ENCODE peak calls at places on chromosomes 7 and 10, in four cellular contexts. One of them, this sample, is unnamed.

GRCh38 chr10:79239275-79239779 is 107.9 kb upstream of the PPIF start:
- DNase-seq in transverse colon: no peak
- DNase-seq in activated CD8-positive, alpha-beta T cell treated with anti-CD3 and anti-CD28 coated beads for 36 hours: peak
- DNase-seq in OCI-LY7: no peak
- DNase-seq in this sample: no peak

GRCh38 chr10:51343391-51343790 is 269.1 kb downstream of the PRKG1 start:
- DNase-seq in transverse colon: no peak
- DNase-seq in activated CD8-positive, alpha-beta T cell treated with anti-CD3 and anti-CD28 coated beads for 36 hours: no peak
- DNase-seq in OCI-LY7: no peak
- DNase-seq in this sample: no peak

GRCh38 chr10:77229704-77230103 is 407.9 kb downstream of the KCNMA1 start:
- DNase-seq in activated CD8-positive, alpha-beta T cell treated with anti-CD3 and anti-CD28 coated beads for 36 hours: no peak
- DNase-seq in OCI-LY7: no peak
- DNase-seq in transverse colon: no peak
- DNase-seq in this sample: no peak

GRCh38 chr7:142925413-142925812 is 8.1 kb downstream of the TRPV5 start:
- DNase-seq in activated CD8-positive, alpha-beta T cell treated with anti-CD3 and anti-CD28 coated beads for 36 hours: peak
- DNase-seq in OCI-LY7: peak
- DNase-seq in transverse colon: no peak
- DNase-seq in this sample: no peak

GRCh38 chr7:158527902-158528502 is 59.6 kb downstream of the PTPRN2 start:
- DNase-seq in OCI-LY7: no peak
- DNase-seq in transverse colon: no peak
- DNase-seq in activated CD8-positive, alpha-beta T cell treated with anti-CD3 and anti-CD28 coated beads for 36 hours: no peak
- DNase-seq in this sample: no peak

GRCh38 chr10:103333934-103334520 is 16.9 kb downstream of the PCGF6 start:
- DNase-seq in activated CD8-positive, alpha-beta T cell treated with anti-CD3 and anti-CD28 coated beads for 36 hours: no peak
- DNase-seq in OCI-LY7: peak
- DNase-seq in transverse colon: no peak
- DNase-seq in this sample: peak

GRCh38 chr10:55311823-55312431 is 510.9 kb upstream of the PCDH15 start:
- DNase-seq in transverse colon: no peak
- DNase-seq in activated CD8-positive, alpha-beta T cell treated with anti-CD3 and anti-CD28 coated beads for 36 hours: no peak
- DNase-seq in OCI-LY7: no peak
- DNase-seq in this sample: no peak

GRCh38 chr7:30974605-30975256 is 11.0 kb downstream of the GHRHR start:
- DNase-seq in activated CD8-positive, alpha-beta T cell treated with anti-CD3 and anti-CD28 coated beads for 36 hours: peak
- DNase-seq in OCI-LY7: peak
- DNase-seq in transverse colon: peak
- DNase-seq in this sample: peak

GRCh38 chr10:6044651-6045599 is 17.2 kb downstream of the IL2RA start:
- DNase-seq in transverse colon: no peak
- DNase-seq in activated CD8-positive, alpha-beta T cell treated with anti-CD3 and anti-CD28 coated beads for 36 hours: peak
- DNase-seq in OCI-LY7: peak
- DNase-seq in this sample: peak

GRCh38 chr7:147088916-147089315 is 972.3 kb downstream of the CNTNAP2 start:
- DNase-seq in transverse colon: no peak
- DNase-seq in OCI-LY7: no peak
- DNase-seq in activated CD8-positive, alpha-beta T cell treated with anti-CD3 and anti-CD28 coated beads for 36 hours: no peak
- DNase-seq in this sample: no peak

GRCh38 chr10:79207726-79208125 is 139.0 kb downstream of the ZMIZ1 start:
- DNase-seq in activated CD8-positive, alpha-beta T cell treated with anti-CD3 and anti-CD28 coated beads for 36 hours: no peak
- DNase-seq in transverse colon: no peak
- DNase-seq in OCI-LY7: no peak
- DNase-seq in this sample: no peak

DNA sequence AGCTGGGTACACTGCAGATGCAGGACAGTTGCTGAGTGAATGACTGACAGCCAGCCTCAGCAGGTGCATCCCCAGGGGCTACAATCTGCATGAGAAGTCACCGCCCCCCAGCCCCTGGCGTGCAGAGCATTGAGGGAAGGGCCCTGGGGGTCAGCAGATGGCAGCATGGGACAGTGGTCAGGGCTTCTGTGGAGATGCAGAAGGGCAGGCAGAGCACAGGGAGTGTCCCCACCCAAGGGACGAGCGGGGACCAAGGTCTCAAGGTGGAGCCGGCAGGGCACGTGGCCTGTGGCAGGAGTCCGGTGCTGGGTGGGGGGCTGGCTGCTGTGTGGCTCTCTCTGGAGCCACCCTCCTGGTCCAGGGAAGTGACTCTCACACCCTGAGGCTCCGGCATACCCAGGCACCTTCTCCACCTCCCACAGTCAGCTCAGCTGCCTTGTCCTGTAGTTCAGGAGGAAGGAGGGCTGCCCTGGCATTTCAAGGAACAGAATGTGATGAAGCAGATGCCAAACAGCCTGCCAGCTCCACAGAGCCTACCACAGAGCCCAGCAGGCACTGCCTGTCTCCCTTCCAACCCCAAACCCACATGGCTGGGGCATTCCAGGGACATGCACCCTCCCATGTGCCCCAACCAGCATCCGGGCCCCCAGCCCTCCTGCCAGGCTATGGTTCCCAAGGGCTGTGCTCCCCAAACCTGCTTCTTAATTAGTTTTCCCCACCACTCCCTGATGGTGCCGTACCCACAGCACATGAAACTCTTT is 114.5 kb downstream of the TMEM130 start:
- DNase-seq in transverse colon: no peak
- DNase-seq in OCI-LY7: no peak
- DNase-seq in activated CD8-positive, alpha-beta T cell treated with anti-CD3 and anti-CD28 coated beads for 36 hours: no peak
- DNase-seq in this sample: no peak
- TF ChIP-seq CTCF in transverse colon: no peak
- TF ChIP-seq CTCF in OCI-LY7: no peak
- TF ChIP-seq CTCF in activated CD8-positive, alpha-beta T cell treated with anti-CD3 and anti-CD28 coated beads for 36 hours: no peak
- TF ChIP-seq CTCF in this sample: peak

GRCh38 chr7:69677054-69677847 is 79.0 kb downstream of the AUTS2 start:
- DNase-seq in OCI-LY7: peak
- DNase-seq in activated CD8-positive, alpha-beta T cell treated with anti-CD3 and anti-CD28 coated beads for 36 hours: no peak
- DNase-seq in transverse colon: no peak
- DNase-seq in this sample: no peak
- TF ChIP-seq CTCF in OCI-LY7: peak
- TF ChIP-seq CTCF in activated CD8-positive, alpha-beta T cell treated with anti-CD3 and anti-CD28 coated beads for 36 hours: no peak
- TF ChIP-seq CTCF in transverse colon: no peak
- TF ChIP-seq CTCF in this sample: no peak

DNA sequence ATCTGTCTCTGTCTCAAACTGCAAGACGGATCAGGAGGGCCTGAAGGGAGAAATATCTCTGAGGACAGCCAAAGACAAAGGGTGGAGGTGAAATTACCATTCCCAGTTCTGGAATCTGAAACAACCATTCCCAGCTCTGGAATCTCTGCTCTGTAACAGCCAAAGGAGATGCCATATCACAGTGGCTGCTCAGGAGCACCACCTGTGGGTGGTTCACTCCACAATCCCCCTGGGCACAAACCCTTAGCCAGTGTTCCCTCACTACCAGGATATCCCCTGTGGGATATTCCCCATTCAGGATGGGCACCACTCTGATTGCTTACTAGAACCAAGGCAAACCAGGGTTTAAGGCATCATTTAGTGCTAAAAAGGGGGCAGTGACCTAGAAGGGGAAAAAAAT is 199.0 kb downstream of the HTR7 start:
- DNase-seq in activated CD8-positive, alpha-beta T cell treated with anti-CD3 and anti-CD28 coated beads for 36 hours: no peak
- DNase-seq in OCI-LY7: no peak
- DNase-seq in transverse colon: no peak
- DNase-seq in this sample: no peak
- TF ChIP-seq CTCF in activated CD8-positive, alpha-beta T cell treated with anti-CD3 and anti-CD28 coated beads for 36 hours: no peak
- TF ChIP-seq CTCF in OCI-LY7: peak
- TF ChIP-seq CTCF in transverse colon: no peak
- TF ChIP-seq CTCF in this sample: no peak

GRCh38 chr10:61835069-61835908 is 66.2 kb upstream of the ARID5B start:
- DNase-seq in transverse colon: peak
- DNase-seq in OCI-LY7: peak
- DNase-seq in activated CD8-positive, alpha-beta T cell treated with anti-CD3 and anti-CD28 coated beads for 36 hours: no peak
- DNase-seq in this sample: peak
- TF ChIP-seq CTCF in transverse colon: peak
- TF ChIP-seq CTCF in OCI-LY7: peak
- TF ChIP-seq CTCF in activated CD8-positive, alpha-beta T cell treated with anti-CD3 and anti-CD28 coated beads for 36 hours: peak
- TF ChIP-seq CTCF in this sample: peak

GRCh38 chr10:113329121-113329596 is 223.7 kb upstream of the HABP2 start:
- DNase-seq in activated CD8-positive, alpha-beta T cell treated with anti-CD3 and anti-CD28 coated beads for 36 hours: no peak
- DNase-seq in OCI-LY7: no peak
- DNase-seq in transverse colon: no peak
- DNase-seq in this sample: no peak

GRCh38 chr10:113323985-113324384 is 228.9 kb upstream of the HABP2 start:
- DNase-seq in activated CD8-positive, alpha-beta T cell treated with anti-CD3 and anti-CD28 coated beads for 36 hours: no peak
- DNase-seq in transverse colon: no peak
- DNase-seq in OCI-LY7: no peak
- DNase-seq in this sample: no peak

GRCh38 chr10:113322843-113323242 is 230.0 kb upstream of the HABP2 start:
- DNase-seq in OCI-LY7: no peak
- DNase-seq in transverse colon: peak
- DNase-seq in activated CD8-positive, alpha-beta T cell treated with anti-CD3 and anti-CD28 coated beads for 36 hours: no peak
- DNase-seq in this sample: no peak

GRCh38 chr10:113320980-113321379 is 231.9 kb upstream of the HABP2 start:
- DNase-seq in transverse colon: no peak
- DNase-seq in activated CD8-positive, alpha-beta T cell treated with anti-CD3 and anti-CD28 coated beads for 36 hours: no peak
- DNase-seq in OCI-LY7: no peak
- DNase-seq in this sample: no peak

GRCh38 chr10:113326160-113327111 is 226.4 kb upstream of the HABP2 start:
- DNase-seq in OCI-LY7: no peak
- DNase-seq in transverse colon: peak
- DNase-seq in activated CD8-positive, alpha-beta T cell treated with anti-CD3 and anti-CD28 coated beads for 36 hours: peak
- DNase-seq in this sample: peak
- TF ChIP-seq CTCF in OCI-LY7: no peak
- TF ChIP-seq CTCF in transverse colon: no peak
- TF ChIP-seq CTCF in activated CD8-positive, alpha-beta T cell treated with anti-CD3 and anti-CD28 coated beads for 36 hours: no peak
- TF ChIP-seq CTCF in this sample: no peak

DNA sequence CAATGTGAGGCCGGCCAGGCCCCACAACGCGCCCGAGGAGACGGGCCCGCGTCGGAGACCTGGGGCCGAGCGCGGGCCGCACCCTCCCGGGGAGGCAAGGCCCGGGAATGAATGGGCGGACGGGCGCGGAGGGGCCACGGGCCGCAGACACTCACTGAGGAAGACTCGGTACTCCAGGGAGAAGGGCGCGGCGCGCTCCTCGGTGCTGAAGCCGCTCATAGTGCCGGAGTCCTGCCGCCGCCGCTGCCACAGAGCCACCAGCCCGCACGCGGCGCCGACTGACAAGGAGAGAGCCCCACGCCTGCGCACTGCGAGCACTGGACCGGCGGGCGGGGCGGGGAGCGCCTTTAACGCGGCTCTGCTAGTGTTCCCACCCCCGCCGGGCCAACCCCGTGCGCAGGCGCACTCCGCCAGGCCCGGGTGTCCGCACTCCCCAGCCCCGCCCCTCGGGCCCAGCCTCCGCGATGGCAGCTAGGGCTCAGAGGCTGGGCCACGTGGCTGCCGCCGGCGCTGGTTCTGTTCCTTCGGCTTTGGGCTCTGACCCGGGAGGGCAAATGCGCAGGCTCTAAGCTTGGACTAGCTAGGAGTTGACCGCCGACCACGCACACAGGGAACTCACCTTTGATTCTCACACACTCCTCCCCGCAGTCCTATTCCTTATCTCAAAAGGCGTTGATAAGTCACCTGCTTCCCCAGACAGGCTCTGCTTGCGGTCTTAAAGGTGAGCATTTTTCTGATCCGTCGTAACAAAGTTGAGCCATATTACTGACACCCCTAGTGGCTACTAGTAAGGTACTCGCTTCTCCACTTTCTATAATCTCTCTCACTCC is at the start of gene PPA1:
- DNase-seq in OCI-LY7: peak
- DNase-seq in transverse colon: peak
- DNase-seq in activated CD8-positive, alpha-beta T cell treated with anti-CD3 and anti-CD28 coated beads for 36 hours: peak
- DNase-seq in this sample: peak
- TF ChIP-seq CTCF in OCI-LY7: peak
- TF ChIP-seq CTCF in transverse colon: peak
- TF ChIP-seq CTCF in activated CD8-positive, alpha-beta T cell treated with anti-CD3 and anti-CD28 coated beads for 36 hours: no peak
- TF ChIP-seq CTCF in this sample: no peak

GRCh38 chr7:130092598-130092997 is 22.3 kb downstream of the KLHDC10 start:
- DNase-seq in OCI-LY7: peak
- DNase-seq in activated CD8-positive, alpha-beta T cell treated with anti-CD3 and anti-CD28 coated beads for 36 hours: no peak
- DNase-seq in transverse colon: no peak
- DNase-seq in this sample: peak

GRCh38 chr7:130099331-130099730 is 29.0 kb downstream of the KLHDC10 start:
- DNase-seq in OCI-LY7: no peak
- DNase-seq in transverse colon: no peak
- DNase-seq in activated CD8-positive, alpha-beta T cell treated with anti-CD3 and anti-CD28 coated beads for 36 hours: no peak
- DNase-seq in this sample: no peak

GRCh38 chr7:130095812-130096211 is 25.5 kb downstream of the KLHDC10 start:
- DNase-seq in OCI-LY7: no peak
- DNase-seq in transverse colon: no peak
- DNase-seq in activated CD8-positive, alpha-beta T cell treated with anti-CD3 and anti-CD28 coated beads for 36 hours: no peak
- DNase-seq in this sample: no peak

GRCh38 chr7:130091999-130092398 is 21.7 kb downstream of the KLHDC10 start:
- DNase-seq in transverse colon: no peak
- DNase-seq in activated CD8-positive, alpha-beta T cell treated with anti-CD3 and anti-CD28 coated beads for 36 hours: no peak
- DNase-seq in OCI-LY7: no peak
- DNase-seq in this sample: no peak

GRCh38 chr7:130096243-130096827 is 26.0 kb downstream of the KLHDC10 start:
- DNase-seq in transverse colon: no peak
- DNase-seq in OCI-LY7: no peak
- DNase-seq in activated CD8-positive, alpha-beta T cell treated with anti-CD3 and anti-CD28 coated beads for 36 hours: no peak
- DNase-seq in this sample: no peak
- TF ChIP-seq CTCF in transverse colon: no peak
- TF ChIP-seq CTCF in OCI-LY7: peak
- TF ChIP-seq CTCF in activated CD8-positive, alpha-beta T cell treated with anti-CD3 and anti-CD28 coated beads for 36 hours: no peak
- TF ChIP-seq CTCF in this sample: no peak

DNA sequence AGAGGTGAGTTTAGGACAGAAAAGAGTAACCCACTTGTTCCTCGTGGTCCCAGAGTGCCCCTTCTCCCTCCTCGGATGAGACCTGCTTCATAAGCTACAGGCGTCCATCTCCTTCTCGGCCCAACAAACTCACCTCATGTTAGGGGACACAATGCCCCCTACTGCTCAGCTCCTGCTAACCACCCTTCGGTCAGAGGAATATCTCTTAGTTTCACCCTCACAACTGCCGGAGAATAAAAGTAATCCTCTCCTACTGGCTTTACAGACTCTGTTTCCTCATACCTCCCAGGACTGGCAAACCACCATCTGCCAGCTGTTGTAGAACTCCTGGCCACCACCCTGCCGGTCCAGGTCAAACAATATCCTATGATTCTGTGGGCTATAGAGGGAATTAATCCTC is 3.2 kb downstream of the AKR1B15 start:
- DNase-seq in transverse colon: peak
- DNase-seq in OCI-LY7: no peak
- DNase-seq in activated CD8-positive, alpha-beta T cell treated with anti-CD3 and anti-CD28 coated beads for 36 hours: no peak
- DNase-seq in this sample: no peak
- TF ChIP-seq CTCF in transverse colon: no peak
- TF ChIP-seq CTCF in OCI-LY7: peak
- TF ChIP-seq CTCF in activated CD8-positive, alpha-beta T cell treated with anti-CD3 and anti-CD28 coated beads for 36 hours: no peak
- TF ChIP-seq CTCF in this sample: no peak

GRCh38 chr10:105682911-105683310 is 1041.8 kb downstream of the SORCS3 start:
- DNase-seq in OCI-LY7: no peak
- DNase-seq in activated CD8-positive, alpha-beta T cell treated with anti-CD3 and anti-CD28 coated beads for 36 hours: no peak
- DNase-seq in transverse colon: no peak
- DNase-seq in this sample: no peak

GRCh38 chr10:105675333-105675732 is 1034.2 kb downstream of the SORCS3 start:
- DNase-seq in activated CD8-positive, alpha-beta T cell treated with anti-CD3 and anti-CD28 coated beads for 36 hours: no peak
- DNase-seq in OCI-LY7: no peak
- DNase-seq in transverse colon: no peak
- DNase-seq in this sample: no peak

GRCh38 chr10:105679781-105680180 is 1038.7 kb downstream of the SORCS3 start:
- DNase-seq in activated CD8-positive, alpha-beta T cell treated with anti-CD3 and anti-CD28 coated beads for 36 hours: no peak
- DNase-seq in transverse colon: no peak
- DNase-seq in OCI-LY7: no peak
- DNase-seq in this sample: no peak

GRCh38 chr10:105681051-105681450 is 1040.0 kb downstream of the SORCS3 start:
- DNase-seq in activated CD8-positive, alpha-beta T cell treated with anti-CD3 and anti-CD28 coated beads for 36 hours: no peak
- DNase-seq in transverse colon: peak
- DNase-seq in OCI-LY7: no peak
- DNase-seq in this sample: no peak
- TF ChIP-seq CTCF in activated CD8-positive, alpha-beta T cell treated with anti-CD3 and anti-CD28 coated beads for 36 hours: no peak
- TF ChIP-seq CTCF in transverse colon: no peak
- TF ChIP-seq CTCF in OCI-LY7: no peak
- TF ChIP-seq CTCF in this sample: no peak

GRCh38 chr10:131743190-131744151 is 157.3 kb upstream of the PPP2R2D start:
- DNase-seq in activated CD8-positive, alpha-beta T cell treated with anti-CD3 and anti-CD28 coated beads for 36 hours: peak
- DNase-seq in transverse colon: no peak
- DNase-seq in OCI-LY7: no peak
- DNase-seq in this sample: peak
- TF ChIP-seq CTCF in activated CD8-positive, alpha-beta T cell treated with anti-CD3 and anti-CD28 coated beads for 36 hours: no peak
- TF ChIP-seq CTCF in transverse colon: no peak
- TF ChIP-seq CTCF in OCI-LY7: no peak
- TF ChIP-seq CTCF in this sample: no peak

This sample was measured in GM20000.